ENCODE peak calls at places on chromosomes 3 and 15, in nine cellular contexts. One of them, this sample, is unnamed.

GRCh38 chr3:54905936-54906335 is 21.9 kb downstream of the LRTM1 start:
- DNase-seq in brain microvascular endothelial cell: no peak
- DNase-seq in upper lobe of right lung: no peak
- DNase-seq in suprapubic skin: no peak
- DNase-seq in Panc1: no peak
- DNase-seq in tibial nerve: no peak
- DNase-seq in Karpas-422: peak; percentile 5
- DNase-seq in effector memory CD4-positive, alpha-beta T cell: no peak
- DNase-seq in endodermal cell: no peak
- DNase-seq in this sample: no peak

GRCh38 chr3:44924102-44925084 is 50.0 kb downstream of the TGM4 start:
- DNase-seq in tibial nerve: no peak
- DNase-seq in upper lobe of right lung: no peak
- DNase-seq in brain microvascular endothelial cell: no peak
- DNase-seq in suprapubic skin: no peak
- DNase-seq in effector memory CD4-positive, alpha-beta T cell: no peak
- DNase-seq in endodermal cell: no peak
- DNase-seq in Karpas-422: no peak
- DNase-seq in Panc1: no peak
- DNase-seq in this sample: no peak

GRCh38 chr15:93932164-93932776 is 299.1 kb upstream of the MCTP2 start:
- DNase-seq in Karpas-422: no peak
- DNase-seq in brain microvascular endothelial cell: no peak
- DNase-seq in endodermal cell: no peak
- DNase-seq in tibial nerve: no peak
- DNase-seq in suprapubic skin: no peak
- DNase-seq in upper lobe of right lung: no peak
- DNase-seq in Panc1: no peak
- DNase-seq in effector memory CD4-positive, alpha-beta T cell: no peak
- DNase-seq in this sample: no peak

GRCh38 chr3:105518806-105519418 is 152.2 kb downstream of the ALCAM start:
- DNase-seq in upper lobe of right lung: no peak
- DNase-seq in endodermal cell: peak; percentile 53
- DNase-seq in tibial nerve: peak; percentile 21
- DNase-seq in Karpas-422: peak; percentile 85
- DNase-seq in Panc1: peak; percentile 62
- DNase-seq in suprapubic skin: no peak
- DNase-seq in effector memory CD4-positive, alpha-beta T cell: no peak
- DNase-seq in brain microvascular endothelial cell: peak; percentile 39
- DNase-seq in this sample: peak; percentile 16

GRCh38 chr3:190306026-190306425 is 16.2 kb downstream of the CLDN1 start:
- DNase-seq in endodermal cell: no peak
- DNase-seq in Panc1: no peak
- DNase-seq in suprapubic skin: no peak
- DNase-seq in upper lobe of right lung: no peak
- DNase-seq in tibial nerve: no peak
- DNase-seq in brain microvascular endothelial cell: no peak
- DNase-seq in effector memory CD4-positive, alpha-beta T cell: no peak
- DNase-seq in Karpas-422: no peak
- DNase-seq in this sample: no peak

GRCh38 chr15:99931703-99932603 is 198.7 kb upstream of the LYSMD4 start:
- DNase-seq in effector memory CD4-positive, alpha-beta T cell: no peak
- DNase-seq in endodermal cell: peak; percentile 42
- DNase-seq in suprapubic skin: no peak
- DNase-seq in Karpas-422: no peak
- DNase-seq in Panc1: no peak
- DNase-seq in tibial nerve: no peak
- DNase-seq in upper lobe of right lung: no peak
- DNase-seq in brain microvascular endothelial cell: no peak
- DNase-seq in this sample: peak; percentile 32

GRCh38 chr3:194518652-194519051 is 31.9 kb upstream of the ATP13A3 start:
- DNase-seq in tibial nerve: no peak
- DNase-seq in endodermal cell: no peak
- DNase-seq in suprapubic skin: no peak
- DNase-seq in brain microvascular endothelial cell: no peak
- DNase-seq in Karpas-422: no peak
- DNase-seq in effector memory CD4-positive, alpha-beta T cell: no peak
- DNase-seq in Panc1: no peak
- DNase-seq in upper lobe of right lung: no peak
- DNase-seq in this sample: no peak

GRCh38 chr3:81602781-81603180 is 158.7 kb downstream of the GBE1 start:
- DNase-seq in endodermal cell: no peak
- DNase-seq in upper lobe of right lung: no peak
- DNase-seq in brain microvascular endothelial cell: peak; percentile 32
- DNase-seq in tibial nerve: no peak
- DNase-seq in effector memory CD4-positive, alpha-beta T cell: no peak
- DNase-seq in Panc1: no peak
- DNase-seq in Karpas-422: no peak
- DNase-seq in suprapubic skin: no peak
- DNase-seq in this sample: no peak

GRCh38 chr3:176561826-176562225 is 635.5 kb downstream of the TBL1XR1 start:
- DNase-seq in upper lobe of right lung: no peak
- DNase-seq in tibial nerve: no peak
- DNase-seq in brain microvascular endothelial cell: no peak
- DNase-seq in Panc1: no peak
- DNase-seq in effector memory CD4-positive, alpha-beta T cell: no peak
- DNase-seq in endodermal cell: no peak
- DNase-seq in suprapubic skin: no peak
- DNase-seq in Karpas-422: no peak
- DNase-seq in this sample: no peak

GRCh38 chr15:55253580-55253979 is 36.0 kb downstream of the RAB27A start:
- DNase-seq in brain microvascular endothelial cell: peak; percentile 19
- DNase-seq in Karpas-422: no peak
- DNase-seq in effector memory CD4-positive, alpha-beta T cell: no peak
- DNase-seq in tibial nerve: no peak
- DNase-seq in endodermal cell: no peak
- DNase-seq in Panc1: no peak
- DNase-seq in upper lobe of right lung: no peak
- DNase-seq in suprapubic skin: no peak
- DNase-seq in this sample: no peak

GRCh38 chr3:46642971-46643370 is 30.6 kb downstream of the FAM240A start:
- DNase-seq in brain microvascular endothelial cell: no peak
- DNase-seq in tibial nerve: no peak
- DNase-seq in suprapubic skin: no peak
- DNase-seq in Panc1: no peak
- DNase-seq in effector memory CD4-positive, alpha-beta T cell: no peak
- DNase-seq in endodermal cell: no peak
- DNase-seq in upper lobe of right lung: no peak
- DNase-seq in Karpas-422: no peak
- DNase-seq in this sample: no peak

GRCh38 chr3:192514754-192515660 is 212.3 kb downstream of the FGF12 start:
- DNase-seq in upper lobe of right lung: peak; percentile 62
- DNase-seq in suprapubic skin: no peak
- DNase-seq in endodermal cell: peak; percentile 95
- DNase-seq in brain microvascular endothelial cell: no peak
- DNase-seq in Karpas-422: no peak
- DNase-seq in tibial nerve: no peak
- DNase-seq in effector memory CD4-positive, alpha-beta T cell: no peak
- DNase-seq in Panc1: no peak
- DNase-seq in this sample: no peak

GRCh38 chr15:79724312-79724711 is 172.5 kb downstream of the MTHFS start:
- DNase-seq in Panc1: no peak
- DNase-seq in suprapubic skin: no peak
- DNase-seq in endodermal cell: no peak
- DNase-seq in brain microvascular endothelial cell: peak; percentile 43
- DNase-seq in Karpas-422: no peak
- DNase-seq in effector memory CD4-positive, alpha-beta T cell: no peak
- DNase-seq in tibial nerve: no peak
- DNase-seq in upper lobe of right lung: no peak
- DNase-seq in this sample: no peak

GRCh38 chr3:110413807-110414748 is 657.5 kb upstream of the NECTIN3 start:
- DNase-seq in effector memory CD4-positive, alpha-beta T cell: no peak
- DNase-seq in upper lobe of right lung: no peak
- DNase-seq in Karpas-422: no peak
- DNase-seq in suprapubic skin: no peak
- DNase-seq in endodermal cell: no peak
- DNase-seq in tibial nerve: no peak
- DNase-seq in Panc1: no peak
- DNase-seq in brain microvascular endothelial cell: peak; percentile 43
- DNase-seq in this sample: no peak

GRCh38 chr3:74537164-74537563 is 77.3 kb downstream of the CNTN3 start:
- DNase-seq in Karpas-422: no peak
- DNase-seq in effector memory CD4-positive, alpha-beta T cell: no peak
- DNase-seq in tibial nerve: peak; percentile 76
- DNase-seq in brain microvascular endothelial cell: no peak
- DNase-seq in suprapubic skin: no peak
- DNase-seq in Panc1: no peak
- DNase-seq in upper lobe of right lung: no peak
- DNase-seq in endodermal cell: no peak
- DNase-seq in this sample: no peak

GRCh38 chr3:197750396-197750831 is 731 bp downstream of the FYTTD1 start:
- DNase-seq in brain microvascular endothelial cell: peak; percentile 67
- DNase-seq in upper lobe of right lung: peak; percentile 85
- DNase-seq in suprapubic skin: peak; percentile 84
- DNase-seq in endodermal cell: peak; percentile 88
- DNase-seq in Karpas-422: peak; percentile 91
- DNase-seq in effector memory CD4-positive, alpha-beta T cell: peak; percentile 40
- DNase-seq in Panc1: no peak
- DNase-seq in tibial nerve: peak; percentile 53
- DNase-seq in this sample: no peak

GRCh38 chr3:11349466-11349865 is 77.3 kb downstream of the ATG7 start:
- DNase-seq in Panc1: no peak
- DNase-seq in Karpas-422: no peak
- DNase-seq in tibial nerve: no peak
- DNase-seq in brain microvascular endothelial cell: no peak
- DNase-seq in suprapubic skin: no peak
- DNase-seq in upper lobe of right lung: no peak
- DNase-seq in endodermal cell: no peak
- DNase-seq in effector memory CD4-positive, alpha-beta T cell: no peak
- DNase-seq in this sample: no peak
- H3K4me3 ChIP-seq in Panc1: no peak overlapping the region
- H3K4me3 ChIP-seq in Karpas-422: no peak overlapping the region
- H3K4me3 ChIP-seq in tibial nerve: no peak overlapping the region
- H3K4me3 ChIP-seq in brain microvascular endothelial cell: no peak overlapping the region
- H3K4me3 ChIP-seq in suprapubic skin: no peak overlapping the region
- H3K4me3 ChIP-seq in upper lobe of right lung: no peak overlapping the region
- H3K4me3 ChIP-seq in endodermal cell: no peak overlapping the region
- H3K4me3 ChIP-seq in effector memory CD4-positive, alpha-beta T cell: no peak overlapping the region
- H3K4me3 ChIP-seq in this sample: no peak overlapping the region

DNA sequence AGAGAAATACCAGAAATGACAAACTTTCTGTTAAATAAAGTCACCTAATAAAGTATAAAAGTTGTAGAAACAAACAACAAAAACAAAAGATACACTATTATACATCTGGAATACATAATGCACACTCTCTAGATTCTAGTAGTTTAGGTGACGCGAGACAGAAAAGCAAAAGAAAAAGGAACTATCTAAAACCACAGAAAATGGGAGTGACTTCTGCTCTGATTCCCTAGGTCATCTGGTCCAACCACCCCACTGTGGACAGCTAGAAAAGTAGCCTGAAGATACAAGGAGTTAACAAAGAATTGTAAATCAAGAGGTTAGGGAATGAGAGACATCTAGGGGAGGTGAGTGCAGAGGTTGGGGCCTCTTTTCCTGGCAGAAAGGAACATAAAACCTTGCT is 39.1 kb downstream of the DHX36 start:
- DNase-seq in endodermal cell: no peak
- DNase-seq in suprapubic skin: no peak
- DNase-seq in effector memory CD4-positive, alpha-beta T cell: no peak
- DNase-seq in brain microvascular endothelial cell: no peak
- DNase-seq in tibial nerve: no peak
- DNase-seq in upper lobe of right lung: no peak
- DNase-seq in Karpas-422: no peak
- DNase-seq in Panc1: no peak
- DNase-seq in this sample: no peak
- H3K36me3 ChIP-seq in endodermal cell: peaks cover 85% of the 10 kb centered on the region
- H3K36me3 ChIP-seq in suprapubic skin: peaks cover 76% of the 10 kb centered on the region
- H3K36me3 ChIP-seq in effector memory CD4-positive, alpha-beta T cell: peaks cover 44% of the 10 kb centered on the region
- H3K36me3 ChIP-seq in brain microvascular endothelial cell: peaks cover 44% of the 10 kb centered on the region
- H3K36me3 ChIP-seq in tibial nerve: peaks cover 2% of the 10 kb centered on the region
- H3K36me3 ChIP-seq in upper lobe of right lung: peaks cover 88% of the 10 kb centered on the region
- H3K36me3 ChIP-seq in Karpas-422: peaks cover 76% of the 10 kb centered on the region
- H3K36me3 ChIP-seq in Panc1: peaks cover 78% of the 10 kb centered on the region
- H3K36me3 ChIP-seq in this sample: peaks cover 2% of the 10 kb centered on the region

DNA sequence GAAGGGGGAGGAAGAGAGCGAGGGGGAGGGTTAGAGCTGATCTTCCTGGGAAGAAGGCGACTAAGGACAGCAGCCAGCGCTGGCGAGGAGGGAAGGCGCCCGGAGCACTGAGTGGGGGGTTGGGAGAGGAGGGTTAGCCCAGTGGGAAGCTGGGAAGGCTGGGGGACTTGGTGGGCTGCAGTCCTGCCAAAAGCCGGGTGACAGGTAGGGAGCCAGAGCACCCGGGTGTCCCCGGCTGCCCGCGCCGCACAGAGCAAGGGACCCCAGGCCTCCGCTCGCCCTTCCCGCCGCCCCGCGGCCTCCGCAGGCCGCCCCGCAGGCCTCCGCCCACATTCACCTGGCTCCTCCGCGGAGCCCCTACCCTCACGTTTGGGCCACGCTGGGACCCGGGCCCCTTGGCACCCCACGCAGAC is 446 bp downstream of the SLC12A8 start:
- DNase-seq in tibial nerve: no peak
- DNase-seq in Panc1: no peak
- DNase-seq in effector memory CD4-positive, alpha-beta T cell: no peak
- DNase-seq in suprapubic skin: no peak
- DNase-seq in endodermal cell: peak; percentile 88
- DNase-seq in Karpas-422: no peak
- DNase-seq in upper lobe of right lung: peak; percentile 66
- DNase-seq in brain microvascular endothelial cell: no peak
- DNase-seq in this sample: no peak
- H3K4me3 ChIP-seq in tibial nerve: peak overlapping the region; percentile 36
- H3K4me3 ChIP-seq in Panc1: peak overlapping the region; percentile 57
- H3K4me3 ChIP-seq in effector memory CD4-positive, alpha-beta T cell: peak overlapping the region; percentile 32
- H3K4me3 ChIP-seq in suprapubic skin: peak overlapping the region; percentile 63
- H3K4me3 ChIP-seq in endodermal cell: peak overlapping the region; percentile 75
- H3K4me3 ChIP-seq in Karpas-422: no peak overlapping the region
- H3K4me3 ChIP-seq in upper lobe of right lung: peak overlapping the region; percentile 63
- H3K4me3 ChIP-seq in brain microvascular endothelial cell: peak overlapping the region; percentile 69
- H3K4me3 ChIP-seq in this sample: peak overlapping the region; percentile 65

DNA sequence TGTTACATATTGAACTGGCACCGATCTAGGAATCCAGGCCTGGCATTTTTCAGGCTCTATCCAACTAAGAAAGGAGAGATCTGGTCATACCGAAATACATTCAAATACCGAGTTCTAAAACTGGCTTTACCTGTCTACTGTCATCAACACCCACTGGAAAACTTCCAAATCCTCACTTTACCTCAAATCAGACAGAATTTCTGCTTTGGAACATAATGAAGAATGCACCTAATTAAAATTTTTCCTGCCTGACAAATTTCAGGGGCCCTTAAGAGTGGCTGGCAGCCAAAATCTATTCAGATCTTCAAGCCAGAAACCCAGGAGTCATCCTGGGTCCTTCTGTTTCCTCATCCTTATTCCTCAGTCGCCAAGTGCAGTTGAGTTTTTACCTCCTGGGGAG is 198.6 kb upstream of the FEZF2 start:
- DNase-seq in Panc1: no peak
- DNase-seq in tibial nerve: no peak
- DNase-seq in endodermal cell: no peak
- DNase-seq in brain microvascular endothelial cell: no peak
- DNase-seq in suprapubic skin: no peak
- DNase-seq in upper lobe of right lung: no peak
- DNase-seq in effector memory CD4-positive, alpha-beta T cell: no peak
- DNase-seq in Karpas-422: no peak
- DNase-seq in this sample: no peak
- H3K36me3 ChIP-seq in Panc1: no peaks in the 10 kb centered on the region
- H3K36me3 ChIP-seq in tibial nerve: no peaks in the 10 kb centered on the region
- H3K36me3 ChIP-seq in endodermal cell: peaks cover 8% of the 10 kb centered on the region
- H3K36me3 ChIP-seq in brain microvascular endothelial cell: no peaks in the 10 kb centered on the region
- H3K36me3 ChIP-seq in suprapubic skin: no peaks in the 10 kb centered on the region
- H3K36me3 ChIP-seq in upper lobe of right lung: no peaks in the 10 kb centered on the region
- H3K36me3 ChIP-seq in effector memory CD4-positive, alpha-beta T cell: no peaks in the 10 kb centered on the region
- H3K36me3 ChIP-seq in Karpas-422: no peaks in the 10 kb centered on the region
- H3K36me3 ChIP-seq in this sample: no peaks in the 10 kb centered on the region